ENCODE peak calls at places on chromosomes 4 and X, in seven cellular contexts. B, H, Z, W, A, R and K are unnamed samples.

GRCh38 chrX:39309721-39310152 is 508.5 kb downstream of the MID1IP1 start:
- DNase-seq in H (peak), B (no peak), R (no peak), W (no peak), Z (peak), A (peak), K (no peak)

GRCh38 chr4:18322111-18322510 is 300.6 kb upstream of the LCORL start:
- DNase-seq in W (no peak), Z (no peak), B (no peak), A (no peak), R (no peak), H (no peak), K (peak)

GRCh38 chr4:71130827-71131603 is 137.6 kb downstream of the DCK start:
- DNase-seq in B (no peak), A (no peak), Z (no peak), W (no peak), R (no peak), H (no peak), K (no peak)

GRCh38 chr4:157221895-157222763 is 1.6 kb downstream of the GRIA2 start:
- DNase-seq in A (no peak), B (no peak), Z (no peak), R (no peak), H (no peak), W (no peak), K (peak)

GRCh38 chr4:1378559-1379231 is 27.5 kb downstream of the NKX1-1 start:
- DNase-seq in W (no peak), H (peak), R (peak), A (no peak), B (no peak), Z (no peak), K (no peak)

GRCh38 chrX:11273544-11273943 is 19.7 kb upstream of the AMELX start:
- DNase-seq in B (no peak), A (no peak), Z (no peak), W (no peak), H (no peak), R (no peak), K (no peak)

GRCh38 chr4:68337004-68337403 is 12.9 kb downstream of the YTHDC1 start:
- DNase-seq in R (no peak), Z (no peak), B (no peak), A (no peak), H (no peak), W (no peak), K (no peak)

GRCh38 chr4:2977116-2978097 is 14.0 kb downstream of the GRK4 start:
- DNase-seq in H (no peak), W (no peak), R (no peak), B (peak), A (no peak), Z (no peak), K (no peak)

GRCh38 chrX:150254909-150255308 is 108.2 kb upstream of the MAMLD1 start:
- DNase-seq in H (no peak), W (no peak), Z (no peak), A (no peak), B (no peak), R (no peak), K (no peak)

GRCh38 chrX:19624754-19625153 is 109.4 kb upstream of the MAP3K15 start:
- DNase-seq in A (no peak), H (no peak), Z (no peak), R (no peak), W (no peak), B (no peak), K (no peak)

GRCh38 chrX:17968367-17968766 is 107.3 kb upstream of the RAI2 start:
- DNase-seq in Z (no peak), H (no peak), R (no peak), A (no peak), W (no peak), B (no peak), K (peak)